ENCODE peak calls at places on chromosomes 4 and X, in four cellular contexts. One of them, this sample, is unnamed.
A peak's percentile ranks its signal among the peaks of the same experiment; 100 is the strongest.

GRCh38 chr4:177441061-177441802 is 1.0 kb downstream of the AGA start:
- DNase-seq in GM12878: peak; percentile 17
- DNase-seq in H1: peak; percentile 47
- DNase-seq in K562: peak; percentile 52
- DNase-seq in this sample: peak; percentile 23

GRCh38 chr4:123232439-123232838 is 164.2 kb upstream of the SPRY1 start:
- DNase-seq in H1: no peak
- DNase-seq in GM12878: no peak
- DNase-seq in K562: no peak
- DNase-seq in this sample: no peak

GRCh38 chr4:97576955-97577354 is 566.3 kb downstream of the STPG2 start:
- DNase-seq in H1: no peak
- DNase-seq in K562: no peak
- DNase-seq in GM12878: no peak
- DNase-seq in this sample: no peak

GRCh38 chr4:73776363-73776762 is 36.0 kb downstream of the CXCL8 start:
- DNase-seq in GM12878: no peak
- DNase-seq in H1: no peak
- DNase-seq in K562: peak; percentile 65
- DNase-seq in this sample: peak; percentile 16

GRCh38 chr4:120052840-120053239 is 13.8 kb downstream of the MAD2L1 start:
- DNase-seq in K562: peak; percentile 24
- DNase-seq in GM12878: no peak
- DNase-seq in H1: no peak
- DNase-seq in this sample: no peak

GRCh38 chrX:49842603-49843002 is 13.5 kb downstream of the PAGE4 start:
- DNase-seq in H1: no peak
- DNase-seq in GM12878: no peak
- DNase-seq in K562: peak; percentile 25
- DNase-seq in this sample: peak; percentile 88

GRCh38 chr4:139242511-139243051 is 37.4 kb downstream of the MGARP start:
- DNase-seq in GM12878: no peak
- DNase-seq in K562: no peak
- DNase-seq in H1: no peak
- DNase-seq in this sample: no peak

GRCh38 chr4:67549123-67549522 is 3.8 kb upstream of the CENPC start:
- DNase-seq in GM12878: no peak
- DNase-seq in K562: peak; percentile 34
- DNase-seq in H1: no peak
- DNase-seq in this sample: peak; percentile 15

GRCh38 chr4:3248811-3249661 is at the start of gene MSANTD1:
- DNase-seq in GM12878: no peak
- DNase-seq in H1: no peak
- DNase-seq in K562: no peak
- DNase-seq in this sample: no peak

GRCh38 chr4:112747035-112747434 is 110.1 kb downstream of the LARP7 start:
- DNase-seq in K562: no peak
- DNase-seq in GM12878: no peak
- DNase-seq in H1: no peak
- DNase-seq in this sample: peak; percentile 3

GRCh38 chr4:14178421-14178820 is 550.9 kb upstream of the BOD1L1 start:
- DNase-seq in K562: no peak
- DNase-seq in GM12878: peak; percentile 61
- DNase-seq in H1: no peak
- DNase-seq in this sample: no peak

GRCh38 chr4:175054980-175055379 is 136.8 kb downstream of the ADAM29 start:
- DNase-seq in H1: peak; percentile 63
- DNase-seq in GM12878: no peak
- DNase-seq in K562: peak; percentile 2
- DNase-seq in this sample: no peak

GRCh38 chr4:150192986-150193385 is 114.7 kb downstream of the DCLK2 start:
- DNase-seq in GM12878: no peak
- DNase-seq in K562: no peak
- DNase-seq in H1: no peak
- DNase-seq in this sample: no peak

GRCh38 chr4:186762865-186763264 is 39.2 kb upstream of the FAT1 start:
- DNase-seq in H1: no peak
- DNase-seq in K562: no peak
- DNase-seq in GM12878: no peak
- DNase-seq in this sample: no peak

GRCh38 chr4:87974856-87975462 is 555 bp upstream of the SPP1 start:
- DNase-seq in GM12878: no peak
- DNase-seq in K562: no peak
- DNase-seq in H1: no peak
- DNase-seq in this sample: peak; percentile 58

GRCh38 chr4:157048248-157048647 is 27.7 kb upstream of the GLRB start:
- DNase-seq in H1: no peak
- DNase-seq in GM12878: no peak
- DNase-seq in K562: no peak
- DNase-seq in this sample: no peak

GRCh38 chrX:119573840-119574393 is 446 bp upstream of the UBE2A start:
- DNase-seq in H1: no peak
- DNase-seq in GM12878: no peak
- DNase-seq in K562: peak; percentile 47
- DNase-seq in this sample: peak; percentile 10
- TF ChIP-seq BRCA1 in H1: no peak
- TF ChIP-seq BRCA1 in GM12878: no peak
- TF ChIP-seq BRCA1 in K562: no peak
- TF ChIP-seq BRCA1 in this sample: no peak

GRCh38 chr4:145818001-145818400 is 120.6 kb downstream of the ZNF827 start:
- DNase-seq in K562: no peak
- DNase-seq in GM12878: no peak
- DNase-seq in H1: no peak
- DNase-seq in this sample: no peak

GRCh38 chr4:145823743-145824142 is 114.9 kb downstream of the ZNF827 start:
- DNase-seq in K562: no peak
- DNase-seq in H1: no peak
- DNase-seq in GM12878: no peak
- DNase-seq in this sample: no peak

GRCh38 chr4:145819246-145820181 is 119.1 kb downstream of the ZNF827 start:
- DNase-seq in H1: no peak
- DNase-seq in GM12878: no peak
- DNase-seq in K562: no peak
- DNase-seq in this sample: no peak

GRCh38 chr4:145821771-145822170 is 116.9 kb downstream of the ZNF827 start:
- DNase-seq in K562: no peak
- DNase-seq in H1: no peak
- DNase-seq in GM12878: no peak
- DNase-seq in this sample: no peak

DNA sequence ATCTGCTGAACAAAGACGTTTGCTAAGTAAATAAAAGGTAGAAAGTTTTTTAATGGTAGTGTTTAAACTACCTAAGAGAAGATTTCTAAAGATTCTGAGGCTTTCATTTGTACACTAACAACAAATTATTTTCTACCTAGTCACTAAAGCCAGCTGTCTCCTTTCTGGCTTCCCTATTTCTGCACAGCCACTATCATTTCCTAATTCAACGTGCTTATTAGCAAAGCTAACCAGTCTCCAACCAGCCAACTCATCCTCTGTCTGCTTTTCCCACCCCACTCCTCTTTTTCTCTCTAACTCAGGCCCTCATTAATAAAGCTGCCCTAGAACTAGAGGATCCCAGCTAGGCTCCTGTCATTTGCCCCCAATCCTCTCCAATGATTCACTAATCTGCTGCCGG is 118.2 kb downstream of the ZNF827 start:
- DNase-seq in H1: no peak
- DNase-seq in K562: no peak
- DNase-seq in GM12878: no peak
- DNase-seq in this sample: no peak
- TF ChIP-seq BRCA1 in H1: no peak
- TF ChIP-seq BRCA1 in K562: no peak
- TF ChIP-seq BRCA1 in GM12878: no peak
- TF ChIP-seq BRCA1 in this sample: no peak

GRCh38 chrX:111868726-111869638 is 7.0 kb upstream of the TRPC5OS start:
- DNase-seq in H1: no peak
- DNase-seq in K562: no peak
- DNase-seq in GM12878: peak; percentile 40
- DNase-seq in this sample: no peak

GRCh38 chrX:111874241-111874640 is 1.7 kb upstream of the TRPC5OS start:
- DNase-seq in K562: no peak
- DNase-seq in GM12878: no peak
- DNase-seq in H1: no peak
- DNase-seq in this sample: no peak

GRCh38 chrX:111867236-111867635 is 8.7 kb upstream of the TRPC5OS start:
- DNase-seq in K562: no peak
- DNase-seq in GM12878: no peak
- DNase-seq in H1: no peak
- DNase-seq in this sample: no peak

GRCh38 chrX:111869639-111870034 is 6.3 kb upstream of the TRPC5OS start:
- DNase-seq in K562: peak; percentile 28
- DNase-seq in GM12878: peak; percentile 19
- DNase-seq in H1: peak; percentile 43
- DNase-seq in this sample: no peak
- TF ChIP-seq BRCA1 in K562: no peak
- TF ChIP-seq BRCA1 in GM12878: no peak
- TF ChIP-seq BRCA1 in H1: no peak
- TF ChIP-seq BRCA1 in this sample: no peak

GRCh38 chr4:82785248-82786003 is 13.2 kb downstream of the SCD5 start:
- DNase-seq in GM12878: no peak
- DNase-seq in H1: no peak
- DNase-seq in K562: peak; percentile 20
- DNase-seq in this sample: peak; percentile 14

GRCh38 chr4:82789377-82789776 is 9.2 kb downstream of the SCD5 start:
- DNase-seq in K562: no peak
- DNase-seq in H1: no peak
- DNase-seq in GM12878: no peak
- DNase-seq in this sample: no peak

GRCh38 chr4:82786794-82787193 is 11.8 kb downstream of the SCD5 start:
- DNase-seq in H1: no peak
- DNase-seq in GM12878: no peak
- DNase-seq in K562: no peak
- DNase-seq in this sample: no peak

GRCh38 chr4:82786004-82786400 is 12.6 kb downstream of the SCD5 start:
- DNase-seq in K562: no peak
- DNase-seq in H1: no peak
- DNase-seq in GM12878: no peak
- DNase-seq in this sample: no peak

GRCh38 chr4:82787342-82787741 is 11.3 kb downstream of the SCD5 start:
- DNase-seq in GM12878: no peak
- DNase-seq in K562: no peak
- DNase-seq in H1: no peak
- DNase-seq in this sample: no peak
- TF ChIP-seq BRCA1 in GM12878: no peak
- TF ChIP-seq BRCA1 in K562: no peak
- TF ChIP-seq BRCA1 in H1: no peak
- TF ChIP-seq BRCA1 in this sample: no peak